ENCODE peak calls at places on chromosomes 13 and 19, in six cellular contexts. R is cardiac muscle cell, J is cardiac fibroblast, A is amniotic stem cell, D is AG09319, Y is nephron progenitor cell. W is an unnamed sample.

GRCh38 chr19:13006431-13007281 is 11.4 kb downstream of the NFIX start:
- DNase-seq in R (no peak), J (no peak), A (no peak), D (no peak), Y (no peak), W (no peak)

GRCh38 chr13:63636231-63636993 is 2220.8 kb upstream of the PCDH20 start:
- DNase-seq in R (no peak), J (peak; percentile 0), A (no peak), D (no peak), Y (no peak), W (peak; percentile 27)

GRCh38 chr13:68369739-68370138 is 1139.6 kb upstream of the PCDH9 start:
- DNase-seq in R (no peak), J (no peak), A (no peak), D (no peak), Y (no peak), W (no peak)

GRCh38 chr19:10332965-10333757 is at the start of gene RAVER1:
- DNase-seq in R (peak; percentile 99), J (peak; percentile 98), A (peak; percentile 96), D (peak; percentile 94), Y (peak; percentile 98), W (peak; percentile 79)

GRCh38 chr19:46299004-46299509 is 2.2 kb downstream of the HIF3A start:
- DNase-seq in R (peak; percentile 97), J (peak; percentile 98), A (no peak), D (peak; percentile 53), Y (no peak), W (no peak)

GRCh38 chr19:32363175-32363574 is 17.8 kb downstream of the ZNF507 start:
- DNase-seq in R (peak; percentile 75), J (peak; percentile 36), A (no peak), D (peak; percentile 39), Y (no peak), W (no peak)

GRCh38 chr13:49421391-49421790 is 22.5 kb downstream of the CAB39L start:
- DNase-seq in R (peak; percentile 27), J (peak; percentile 7), A (no peak), D (no peak), Y (no peak), W (peak; percentile 12)

GRCh38 chr19:40331052-40331451 is 17.1 kb downstream of the C19orf47 start:
- DNase-seq in R (no peak), J (no peak), A (no peak), D (no peak), Y (no peak), W (no peak)

GRCh38 chr19:18322318-18322758 is 538 bp downstream of the LSM4 start:
- DNase-seq in R (peak; percentile 60), J (peak; percentile 69), A (no peak), D (no peak), Y (peak; percentile 57), W (no peak)

GRCh38 chr13:80305737-80306136 is 35.2 kb downstream of the SPRY2 start:
- DNase-seq in R (peak; percentile 3), J (peak; percentile 5), A (no peak), D (no peak), Y (no peak), W (no peak)

GRCh38 chr13:80679423-80679822 is 338.5 kb upstream of the SPRY2 start:
- DNase-seq in R (no peak), J (no peak), A (no peak), D (no peak), Y (no peak), W (no peak)

GRCh38 chr13:32139251-32139650 is 107.7 kb downstream of the FRY start:
- DNase-seq in R (no peak), J (no peak), A (no peak), D (no peak), Y (no peak), W (no peak)

GRCh38 chr13:55345197-55345596 is 1795.5 kb upstream of the PRR20A start:
- DNase-seq in R (no peak), J (no peak), A (no peak), D (no peak), Y (no peak), W (no peak)

GRCh38 chr13:23512762-23513395 is 57.3 kb upstream of the TNFRSF19 start:
- DNase-seq in R (no peak), J (no peak), A (no peak), D (no peak), Y (no peak), W (no peak)

GRCh38 chr19:30070970-30071632 is 129.1 kb downstream of the URI1 start:
- DNase-seq in R (no peak), J (no peak), A (no peak), D (no peak), Y (no peak), W (peak; percentile 69)

GRCh38 chr19:45468159-45468651 is 409 bp downstream of the FOSB start:
- DNase-seq in R (peak; percentile 53), J (no peak), A (no peak), D (no peak), Y (peak; percentile 49), W (no peak)

GRCh38 chr19:6952956-6953355 is 65.6 kb downstream of the ADGRE1 start:
- DNase-seq in R (no peak), J (no peak), A (no peak), D (no peak), Y (no peak), W (no peak)

GRCh38 chr13:80965097-80965496 is 624.2 kb upstream of the SPRY2 start:
- DNase-seq in R (no peak), J (no peak), A (no peak), D (no peak), Y (no peak), W (no peak)

GRCh38 chr19:23996549-23996948 is 81.9 kb downstream of the ZNF726 start:
- DNase-seq in R (no peak), J (no peak), A (no peak), D (no peak), Y (no peak), W (no peak)

GRCh38 chr13:112102243-112102642 is 35.3 kb downstream of the SOX1 start:
- DNase-seq in R (no peak), J (no peak), A (no peak), D (no peak), Y (no peak), W (peak; percentile 95)

GRCh38 chr19:5058456-5059190 is 89.7 kb downstream of the KDM4B start:
- DNase-seq in R (peak; percentile 38), J (peak; percentile 32), A (no peak), D (no peak), Y (no peak), W (no peak)

W was measured in NCI-H526 treated with DMSO at 0.1 percent for 48 hours.